ENCODE peak calls at places on chromosomes 7 and 10, in six cellular contexts. One of them, this sample, is unnamed.

GRCh38 chr7:106870983-106871410 is 5.9 kb downstream of the PIK3CG start:
- DNase-seq in HEK293T: no peak
- DNase-seq in fibroblast of mammary gland: peak
- DNase-seq in mucosa of gallbladder: no peak
- DNase-seq in substantia nigra: no peak
- DNase-seq in coronary artery: no peak
- DNase-seq in this sample: peak

GRCh38 chr10:113103131-113103830 is 153.2 kb downstream of the TCF7L2 start:
- DNase-seq in HEK293T: no peak
- DNase-seq in fibroblast of mammary gland: peak
- DNase-seq in mucosa of gallbladder: no peak
- DNase-seq in substantia nigra: no peak
- DNase-seq in coronary artery: no peak
- DNase-seq in this sample: no peak

GRCh38 chr7:159153511-159153910 is 8.8 kb upstream of the VIPR2 start:
- DNase-seq in HEK293T: no peak
- DNase-seq in fibroblast of mammary gland: no peak
- DNase-seq in mucosa of gallbladder: no peak
- DNase-seq in substantia nigra: no peak
- DNase-seq in coronary artery: no peak
- DNase-seq in this sample: no peak

GRCh38 chr7:69889338-69890080 is 291.2 kb downstream of the AUTS2 start:
- DNase-seq in HEK293T: no peak
- DNase-seq in fibroblast of mammary gland: no peak
- DNase-seq in mucosa of gallbladder: no peak
- DNase-seq in substantia nigra: no peak
- DNase-seq in coronary artery: no peak
- DNase-seq in this sample: no peak

GRCh38 chr7:12584940-12585339 is 14.4 kb downstream of the SCIN start:
- DNase-seq in HEK293T: no peak
- DNase-seq in fibroblast of mammary gland: no peak
- DNase-seq in mucosa of gallbladder: peak
- DNase-seq in substantia nigra: peak
- DNase-seq in coronary artery: no peak
- DNase-seq in this sample: no peak

GRCh38 chr10:17599089-17599488 is 18.1 kb downstream of the HACD1 start:
- DNase-seq in HEK293T: peak
- DNase-seq in fibroblast of mammary gland: peak
- DNase-seq in mucosa of gallbladder: no peak
- DNase-seq in substantia nigra: no peak
- DNase-seq in coronary artery: no peak
- DNase-seq in this sample: peak

GRCh38 chr7:3683886-3684539 is 383.0 kb downstream of the SDK1 start:
- DNase-seq in HEK293T: no peak
- DNase-seq in fibroblast of mammary gland: no peak
- DNase-seq in mucosa of gallbladder: no peak
- DNase-seq in substantia nigra: no peak
- DNase-seq in coronary artery: no peak
- DNase-seq in this sample: no peak

GRCh38 chr7:73520673-73521635 is 1.1 kb downstream of the BAZ1B start:
- DNase-seq in HEK293T: no peak
- DNase-seq in fibroblast of mammary gland: peak
- DNase-seq in mucosa of gallbladder: no peak
- DNase-seq in substantia nigra: no peak
- DNase-seq in coronary artery: no peak
- DNase-seq in this sample: peak

GRCh38 chr7:15864260-15864991 is 177.9 kb upstream of the MEOX2 start:
- DNase-seq in HEK293T: no peak
- DNase-seq in fibroblast of mammary gland: peak
- DNase-seq in mucosa of gallbladder: no peak
- DNase-seq in substantia nigra: no peak
- DNase-seq in coronary artery: no peak
- DNase-seq in this sample: no peak

GRCh38 chr10:22022257-22023051 is 18.9 kb upstream of the DNAJC1 start:
- DNase-seq in HEK293T: no peak
- DNase-seq in fibroblast of mammary gland: peak
- DNase-seq in mucosa of gallbladder: peak
- DNase-seq in substantia nigra: no peak
- DNase-seq in coronary artery: no peak
- DNase-seq in this sample: no peak

GRCh38 chr7:70797109-70797514 is 334.8 kb upstream of the GALNT17 start:
- DNase-seq in HEK293T: no peak
- DNase-seq in fibroblast of mammary gland: no peak
- DNase-seq in mucosa of gallbladder: no peak
- DNase-seq in substantia nigra: no peak
- DNase-seq in coronary artery: no peak
- DNase-seq in this sample: no peak

GRCh38 chr10:100529473-100530298 is at the start of gene NDUFB8:
- DNase-seq in HEK293T: peak
- DNase-seq in fibroblast of mammary gland: peak
- DNase-seq in mucosa of gallbladder: peak
- DNase-seq in substantia nigra: peak
- DNase-seq in coronary artery: peak
- DNase-seq in this sample: peak

GRCh38 chr7:65441010-65441409 is 67.4 kb downstream of the ZNF92 start:
- DNase-seq in HEK293T: peak
- DNase-seq in fibroblast of mammary gland: peak
- DNase-seq in mucosa of gallbladder: no peak
- DNase-seq in substantia nigra: no peak
- DNase-seq in coronary artery: no peak
- DNase-seq in this sample: peak

GRCh38 chr7:97835296-97836138 is 36.7 kb downstream of the ASNS start:
- DNase-seq in HEK293T: peak
- DNase-seq in fibroblast of mammary gland: peak
- DNase-seq in mucosa of gallbladder: peak
- DNase-seq in substantia nigra: peak
- DNase-seq in coronary artery: no peak
- DNase-seq in this sample: peak

GRCh38 chr10:80409121-80409520 is 770 bp downstream of the PRXL2A start:
- DNase-seq in HEK293T: no peak
- DNase-seq in fibroblast of mammary gland: no peak
- DNase-seq in mucosa of gallbladder: no peak
- DNase-seq in substantia nigra: no peak
- DNase-seq in coronary artery: no peak
- DNase-seq in this sample: no peak

GRCh38 chr7:78161781-78162180 is 363.2 kb downstream of the PHTF2 start:
- DNase-seq in HEK293T: no peak
- DNase-seq in fibroblast of mammary gland: no peak
- DNase-seq in mucosa of gallbladder: no peak
- DNase-seq in substantia nigra: no peak
- DNase-seq in coronary artery: no peak
- DNase-seq in this sample: no peak

GRCh38 chr10:46273506-46274477 is 13.0 kb upstream of the ANTXRL start:
- DNase-seq in HEK293T: no peak
- DNase-seq in fibroblast of mammary gland: no peak
- DNase-seq in mucosa of gallbladder: peak
- DNase-seq in substantia nigra: no peak
- DNase-seq in coronary artery: peak
- DNase-seq in this sample: no peak

GRCh38 chr7:149819961-149820340 is 18.2 kb upstream of the ZNF862 start:
- DNase-seq in HEK293T: no peak
- DNase-seq in fibroblast of mammary gland: no peak
- DNase-seq in mucosa of gallbladder: no peak
- DNase-seq in substantia nigra: no peak
- DNase-seq in coronary artery: no peak
- DNase-seq in this sample: no peak

GRCh38 chr7:79034733-79035132 is 418.7 kb downstream of the MAGI2 start:
- DNase-seq in HEK293T: no peak
- DNase-seq in fibroblast of mammary gland: no peak
- DNase-seq in mucosa of gallbladder: no peak
- DNase-seq in substantia nigra: no peak
- DNase-seq in coronary artery: no peak
- DNase-seq in this sample: no peak

GRCh38 chr7:139394553-139394952 is 34.9 kb downstream of the LUC7L2 start:
- DNase-seq in HEK293T: no peak
- DNase-seq in fibroblast of mammary gland: no peak
- DNase-seq in mucosa of gallbladder: no peak
- DNase-seq in substantia nigra: no peak
- DNase-seq in coronary artery: no peak
- DNase-seq in this sample: no peak

GRCh38 chr10:99370993-99371392 is 41.8 kb downstream of the CNNM1 start:
- DNase-seq in HEK293T: peak
- DNase-seq in fibroblast of mammary gland: peak
- DNase-seq in mucosa of gallbladder: no peak
- DNase-seq in substantia nigra: no peak
- DNase-seq in coronary artery: no peak
- DNase-seq in this sample: peak

GRCh38 chr10:93573051-93573909 is 6.8 kb downstream of the FFAR4 start:
- DNase-seq in HEK293T: no peak
- DNase-seq in fibroblast of mammary gland: no peak
- DNase-seq in mucosa of gallbladder: peak
- DNase-seq in substantia nigra: peak
- DNase-seq in coronary artery: no peak
- DNase-seq in this sample: no peak

GRCh38 chr7:134419085-134419484 is 39.8 kb downstream of the AKR1B1 start:
- DNase-seq in HEK293T: no peak
- DNase-seq in fibroblast of mammary gland: no peak
- DNase-seq in mucosa of gallbladder: no peak
- DNase-seq in substantia nigra: no peak
- DNase-seq in coronary artery: no peak
- DNase-seq in this sample: no peak

This sample was measured in astrocyte of the spinal cord.